ENCODE peak calls at places on chromosomes 5 and 9, in nine cellular contexts. Y is mammary epithelial cell, W is IMR-90, H is colonic mucosa, A is endothelial cell of umbilical vein, G is fibroblast of lung, T is HCT116, D is PC-3, V is GM12878. L is an unnamed sample.

GRCh38 chr9:2126331-2126789 is 111.2 kb downstream of the SMARCA2 start:
- DNase-seq in H (peak; percentile 22), A (no peak), D (no peak), Y (no peak), G (peak; percentile 63), W (peak; percentile 9), V (no peak), T (no peak), L (no peak)

GRCh38 chr9:82606761-82607382 is 456.1 kb downstream of the RASEF start:
- DNase-seq in T (peak; percentile 8), W (peak; percentile 81), H (peak; percentile 66), Y (peak; percentile 35), G (peak; percentile 85), D (peak; percentile 77), V (peak; percentile 1), A (peak; percentile 57), L (peak; percentile 24)

GRCh38 chr5:177545487-177546261 is 8.7 kb downstream of the FAM193B start:
- DNase-seq in V (no peak), W (peak; percentile 83), G (peak; percentile 94), T (no peak), Y (peak; percentile 90), A (no peak), D (no peak), H (peak; percentile 37), L (no peak)

GRCh38 chr5:66958984-66959641 is 237.5 kb downstream of the CD180 start:
- DNase-seq in W (peak; percentile 80), G (peak; percentile 84), V (no peak), T (no peak), Y (peak; percentile 45), A (peak; percentile 20), D (peak; percentile 45), H (no peak), L (no peak)

GRCh38 chr9:132857031-132857430 is 21.1 kb downstream of the AK8 start:
- DNase-seq in W (peak; percentile 72), V (no peak), D (no peak), T (no peak), H (peak; percentile 44), A (no peak), Y (no peak), G (peak; percentile 84), L (no peak)

GRCh38 chr9:136118061-136118366 is 661 bp downstream of the TMEM250 start:
- DNase-seq in T (no peak), H (no peak), V (no peak), G (no peak), Y (no peak), W (no peak), D (no peak), A (peak; percentile 25), L (no peak)

GRCh38 chr9:133677126-133678010 is 41.2 kb downstream of the DBH start:
- DNase-seq in Y (no peak), W (no peak), H (no peak), A (no peak), G (no peak), D (no peak), T (no peak), V (no peak), L (peak; percentile 49)

GRCh38 chr5:141850183-141850768 is 27.9 kb downstream of the PCDH1 start:
- DNase-seq in Y (no peak), H (peak; percentile 37), W (peak; percentile 17), D (peak; percentile 16), G (peak; percentile 29), V (no peak), A (no peak), T (no peak), L (peak; percentile 53)

GRCh38 chr5:6574537-6574936 is 58.3 kb downstream of the NSUN2 start:
- DNase-seq in W (no peak), A (no peak), G (no peak), Y (no peak), D (peak; percentile 37), T (no peak), V (no peak), H (no peak), L (no peak)

GRCh38 chr5:170451764-170452365 is 52.0 kb upstream of the KCNIP1 start:
- DNase-seq in G (peak; percentile 77), A (no peak), V (no peak), W (peak; percentile 8), Y (peak; percentile 64), T (no peak), H (no peak), D (peak; percentile 32), L (no peak)

GRCh38 chr9:124454791-124455443 is 4.7 kb downstream of the ADGRD2 start:
- DNase-seq in G (no peak), T (no peak), Y (no peak), H (no peak), W (no peak), D (no peak), V (no peak), A (no peak), L (no peak)

GRCh38 chr9:27538668-27539067 is 9.1 kb upstream of the MOB3B start:
- DNase-seq in W (no peak), D (no peak), Y (no peak), T (no peak), A (no peak), H (no peak), V (no peak), G (no peak), L (no peak)

DNA sequence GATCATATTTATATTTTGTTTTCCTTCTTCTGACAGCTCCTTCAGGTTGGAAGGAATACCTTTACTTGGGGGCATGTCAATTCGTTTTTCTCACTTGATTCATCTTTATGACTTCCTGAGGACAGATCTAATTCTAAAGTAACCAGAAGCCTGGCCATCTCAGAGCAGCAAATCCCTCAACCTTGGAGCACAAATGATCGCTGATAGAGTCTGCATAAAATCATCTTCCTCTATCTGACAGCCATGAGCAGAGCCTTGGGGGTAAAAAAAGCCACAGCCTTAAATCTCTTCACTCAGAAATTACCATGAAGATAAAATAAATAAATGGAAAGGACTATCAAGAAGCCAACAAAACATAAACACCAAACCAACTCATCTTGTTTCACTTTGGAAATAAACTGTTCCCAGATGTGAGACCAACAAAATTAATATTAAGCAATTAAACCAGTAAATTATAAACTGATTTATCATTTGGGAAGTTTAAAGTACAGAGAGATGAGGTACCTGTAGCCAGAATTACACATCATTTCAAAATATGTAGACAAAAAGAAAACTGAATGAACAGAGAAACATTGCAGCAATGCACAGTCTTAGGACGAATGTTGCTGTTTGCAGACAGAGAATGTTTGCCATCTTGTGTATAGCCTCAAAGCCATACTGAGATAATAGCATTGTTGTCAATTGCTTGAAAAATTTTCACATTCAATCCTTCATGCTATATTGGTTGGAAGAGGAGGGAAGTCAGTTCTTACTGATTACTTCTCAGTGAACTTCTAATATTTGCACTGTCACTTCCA is 326.0 kb downstream of the PRR16 start:
- DNase-seq in A (no peak), H (no peak), D (no peak), G (no peak), T (no peak), V (no peak), W (no peak), Y (no peak), L (no peak)
- H3K9ac ChIP-seq in A (no peak overlapping the region), H (no peak overlapping the region), D (no peak overlapping the region), G (no peak overlapping the region), T (no peak overlapping the region), V (no peak overlapping the region), W (no peak overlapping the region), Y (no peak overlapping the region), L (no peak overlapping the region)

DNA sequence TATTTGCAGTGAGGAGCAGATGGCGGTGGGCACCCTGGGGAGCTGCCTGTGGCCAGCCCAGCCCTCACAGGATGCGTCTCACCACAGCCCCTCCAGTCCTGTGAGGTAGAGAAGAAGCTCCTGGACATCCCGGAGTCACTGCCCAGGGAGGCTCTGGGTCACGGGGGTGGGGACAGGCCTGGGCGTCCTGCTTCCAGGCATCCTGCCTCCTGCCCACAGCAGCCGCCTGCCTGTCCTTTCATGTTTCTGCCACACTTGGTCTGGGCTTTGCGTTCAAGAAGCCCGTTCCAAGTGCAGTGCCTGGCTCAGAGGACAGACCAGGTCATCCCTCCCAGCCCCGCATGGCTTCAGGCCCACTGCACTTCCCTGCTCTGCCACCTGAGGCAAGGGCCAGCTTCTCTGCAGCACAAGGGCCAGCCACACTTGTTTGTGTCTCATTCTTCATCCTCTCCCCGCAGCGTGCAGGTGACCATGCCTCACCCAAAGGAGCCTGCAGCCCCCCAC is 38.2 kb downstream of the ZDHHC11B start:
- DNase-seq in A (no peak), Y (no peak), W (no peak), D (no peak), V (no peak), T (no peak), H (no peak), G (no peak), L (no peak)
- TF ChIP-seq CTCF in A (no peak), Y (no peak), W (no peak), D (no peak), V (no peak), T (no peak), H (no peak), G (no peak), L (no peak)

GRCh38 chr5:167511-167910 is 23.8 kb upstream of the LRRC14B start:
- DNase-seq in V (no peak), T (no peak), H (no peak), A (no peak), G (no peak), Y (no peak), D (no peak), W (peak; percentile 14), L (no peak)
- H3K9ac ChIP-seq in V (no peak overlapping the region), T (no peak overlapping the region), H (no peak overlapping the region), A (no peak overlapping the region), G (peak overlapping the region; percentile 42), Y (no peak overlapping the region), D (peak overlapping the region; percentile 89), W (no peak overlapping the region), L (no peak overlapping the region)

GRCh38 chr5:50435131-50435530 is 6.0 kb downstream of the EMB start:
- DNase-seq in Y (no peak), W (no peak), A (no peak), H (no peak), V (no peak), T (no peak), D (no peak), G (no peak), L (no peak)

GRCh38 chr5:50445281-50445949 is 4.3 kb upstream of the EMB start:
- DNase-seq in T (no peak), G (no peak), V (peak; percentile 62), A (no peak), Y (no peak), H (no peak), D (no peak), W (no peak), L (peak; percentile 79)

GRCh38 chr5:50441479-50441815 is 359 bp upstream of the EMB start:
- DNase-seq in G (no peak), W (no peak), H (no peak), A (no peak), V (no peak), Y (no peak), T (no peak), D (no peak), L (no peak)

GRCh38 chr5:50439221-50439620 is 1.9 kb downstream of the EMB start:
- DNase-seq in D (no peak), T (no peak), W (no peak), A (no peak), V (no peak), Y (no peak), G (no peak), H (no peak), L (peak; percentile 30)

GRCh38 chr5:50440651-50441478 is at the start of gene EMB:
- DNase-seq in G (peak; percentile 1), H (peak; percentile 44), D (peak; percentile 38), Y (peak; percentile 82), T (peak; percentile 31), V (no peak), W (no peak), A (no peak), L (peak; percentile 85)
- TF ChIP-seq CTCF in G (no peak), H (no peak), D (no peak), Y (peak; percentile 9), T (peak; percentile 26), V (peak; percentile 55), W (no peak), A (no peak), L (peak; percentile 71)

L was measured in DND-41.